ENCODE peak calls at places on chromosomes 5 and 9, in ten cellular contexts. D is T-helper 22 cell; K is NCI-H1105; F is MM.1S; H is GM12865; G is SK-N-MC; M is heart right ventricle; O is tibial artery; Z is activated CD8-positive, alpha-beta memory T cell treated with anti-CD3 and anti-CD28 coated beads for 4 hours; I is ecto neural progenitor cell. R is an unnamed sample.

GRCh38 chr9:92764988-92765936 is 629 bp upstream of the BICD2 start:
- DNase-seq in I (peak; percentile 99), O (peak; percentile 99), F (peak; percentile 97), Z (peak; percentile 95), K (peak; percentile 95), G (peak; percentile 72), M (peak; percentile 99), H (peak; percentile 99), D (peak; percentile 96), R (peak; percentile 95)

GRCh38 chr9:135615666-135616620 is 23.4 kb downstream of the GLT6D1 start:
- DNase-seq in D (no peak), O (no peak), G (no peak), K (no peak), I (peak; percentile 49), M (no peak), Z (no peak), H (no peak), F (no peak), R (no peak)

GRCh38 chr5:74083096-74083495 is 457.1 kb downstream of the ARHGEF28 start:
- DNase-seq in H (no peak), M (no peak), Z (no peak), I (no peak), K (no peak), D (no peak), O (no peak), F (no peak), G (no peak), R (no peak)

GRCh38 chr9:92276223-92277007 is 17.1 kb downstream of the IARS1 start:
- DNase-seq in K (no peak), H (no peak), O (no peak), M (no peak), D (no peak), F (no peak), G (no peak), Z (no peak), I (no peak), R (no peak)

GRCh38 chr5:160441352-160441781 is 19.7 kb downstream of the PTTG1 start:
- DNase-seq in I (no peak), D (no peak), Z (no peak), H (peak; percentile 63), F (no peak), M (no peak), K (no peak), G (no peak), O (no peak), R (no peak)

GRCh38 chr9:38316166-38316765 is 76.2 kb upstream of the ALDH1B1 start:
- DNase-seq in Z (no peak), F (no peak), K (no peak), M (no peak), D (no peak), I (peak; percentile 32), H (no peak), O (no peak), G (no peak), R (no peak)

GRCh38 chr9:93665128-93665565 is 88.8 kb downstream of the PHF2 start:
- DNase-seq in O (peak; percentile 58), I (no peak), F (no peak), G (no peak), D (no peak), M (no peak), H (no peak), Z (no peak), K (no peak), R (peak; percentile 7)

GRCh38 chr5:130874861-130875419 is 290.1 kb downstream of the HINT1 start:
- DNase-seq in K (no peak), I (no peak), Z (no peak), H (no peak), D (no peak), F (no peak), G (no peak), O (no peak), M (no peak), R (no peak)

GRCh38 chr9:107631788-107632187 is 142.2 kb upstream of the KLF4 start:
- DNase-seq in O (no peak), I (no peak), F (no peak), Z (no peak), K (no peak), H (no peak), G (no peak), D (no peak), M (no peak), R (no peak)

GRCh38 chr9:120486347-120486746 is 93.6 kb downstream of the CDK5RAP2 start:
- DNase-seq in Z (no peak), M (no peak), H (no peak), F (no peak), K (no peak), I (no peak), D (no peak), O (no peak), G (no peak), R (no peak)

GRCh38 chr9:131598121-131598520 is 52.8 kb downstream of the PRRT1B start:
- DNase-seq in H (no peak), Z (no peak), G (no peak), O (peak; percentile 78), M (no peak), F (no peak), D (no peak), K (no peak), I (no peak), R (no peak)

GRCh38 chr5:53035868-53036381 is 46.8 kb downstream of the ITGA2 start:
- DNase-seq in F (no peak), D (no peak), O (no peak), G (no peak), K (no peak), Z (no peak), H (peak; percentile 6), I (no peak), M (no peak), R (no peak)

GRCh38 chr9:14183001-14183400 is 130.9 kb downstream of the NFIB start:
- DNase-seq in D (no peak), I (no peak), H (no peak), Z (no peak), K (no peak), G (no peak), O (no peak), M (no peak), F (no peak), R (no peak)

GRCh38 chr9:128175102-128175563 is 15.1 kb downstream of the BBLN start:
- DNase-seq in G (no peak), M (no peak), D (no peak), O (no peak), H (no peak), I (no peak), Z (no peak), F (no peak), K (no peak), R (no peak)

GRCh38 chr9:135408676-135409254 is 70.8 kb upstream of the PPP1R26 start:
- DNase-seq in K (no peak), M (no peak), F (no peak), H (no peak), I (no peak), O (no peak), Z (no peak), D (no peak), G (no peak), R (no peak)